ENCODE peak calls at places on chromosomes 3 and 15, in nine cellular contexts. I, T, V, Y, N, M, H, Q and U are unnamed samples.

GRCh38 chr15:95291878-95292472 is 1038.5 kb upstream of the NR2F2 start:
- DNase-seq in I (no peak), T (no peak), V (no peak), Y (peak), N (no peak), M (no peak), H (no peak), Q (no peak), U (no peak)

GRCh38 chr3:185279582-185280138 is 25.8 kb upstream of the EHHADH start:
- DNase-seq in I (no peak), T (no peak), V (no peak), Y (no peak), N (no peak), M (no peak), H (no peak), Q (no peak), U (no peak)

GRCh38 chr3:132549169-132549568 is 47.9 kb upstream of the ACKR4 start:
- DNase-seq in I (no peak), T (no peak), V (no peak), Y (no peak), N (no peak), M (peak), H (no peak), Q (no peak), U (no peak)

GRCh38 chr15:24675332-24676144 is at the start of gene NPAP1:
- DNase-seq in I (no peak), T (no peak), V (no peak), Y (no peak), N (no peak), M (no peak), H (no peak), Q (no peak), U (no peak)

GRCh38 chr3:157360044-157360443 is 76.6 kb upstream of the PTX3 start:
- DNase-seq in I (no peak), T (no peak), V (no peak), Y (peak), N (no peak), M (no peak), H (no peak), Q (no peak), U (no peak)

GRCh38 chr3:53153914-53154434 is 7.0 kb upstream of the PRKCD start:
- DNase-seq in I (no peak), T (no peak), V (no peak), Y (no peak), N (no peak), M (no peak), H (no peak), Q (peak), U (no peak)

GRCh38 chr3:191963182-191963581 is 502.2 kb downstream of the PYDC2 start:
- DNase-seq in I (no peak), T (no peak), V (no peak), Y (no peak), N (no peak), M (no peak), H (no peak), Q (no peak), U (no peak)

GRCh38 chr3:33372218-33373081 is 67.8 kb downstream of the UBP1 start:
- DNase-seq in I (peak), T (no peak), V (no peak), Y (peak), N (no peak), M (no peak), H (no peak), Q (peak), U (no peak)

GRCh38 chr3:187188931-187189330 is 8.4 kb upstream of the RTP1 start:
- DNase-seq in I (no peak), T (no peak), V (no peak), Y (no peak), N (no peak), M (no peak), H (no peak), Q (no peak), U (no peak)

GRCh38 chr3:128367726-128368125 is 99.0 kb downstream of the DNAJB8 start:
- DNase-seq in I (no peak), T (no peak), V (no peak), Y (peak), N (no peak), M (peak), H (no peak), Q (no peak), U (no peak)

GRCh38 chr3:155941354-155941753 is 70.9 kb downstream of the GMPS start:
- DNase-seq in I (no peak), T (no peak), V (no peak), Y (no peak), N (no peak), M (no peak), H (no peak), Q (no peak), U (no peak)

GRCh38 chr3:11390411-11391171 is 118.4 kb downstream of the ATG7 start:
- DNase-seq in I (no peak), T (no peak), V (no peak), Y (no peak), N (no peak), M (no peak), H (no peak), Q (no peak), U (no peak)

GRCh38 chr3:121793078-121793477 is 41.8 kb downstream of the IQCB1 start:
- DNase-seq in I (no peak), T (no peak), V (no peak), Y (no peak), N (no peak), M (no peak), H (no peak), Q (no peak), U (no peak)